ENCODE peak calls at places on chromosomes 12 and 14, in six cellular contexts. One of them, this sample, is unnamed.

GRCh38 chr12:108744021-108744897 is 12.9 kb upstream of the CORO1C start:
- DNase-seq in ovary: no peak
- DNase-seq in heart left ventricle: no peak
- DNase-seq in K562: no peak
- DNase-seq in upper lobe of left lung: peak
- DNase-seq in right lobe of liver: no peak
- DNase-seq in this sample: no peak

GRCh38 chr12:80241576-80242273 is 142.4 kb downstream of the OTOGL start:
- DNase-seq in ovary: no peak
- DNase-seq in upper lobe of left lung: no peak
- DNase-seq in heart left ventricle: no peak
- DNase-seq in K562: no peak
- DNase-seq in right lobe of liver: no peak
- DNase-seq in this sample: no peak

GRCh38 chr12:95003921-95004272 is 400 bp upstream of the NDUFA12 start:
- DNase-seq in ovary: peak
- DNase-seq in K562: no peak
- DNase-seq in right lobe of liver: no peak
- DNase-seq in upper lobe of left lung: no peak
- DNase-seq in heart left ventricle: no peak
- DNase-seq in this sample: no peak

GRCh38 chr12:123478069-123478468 is 20.1 kb downstream of the SNRNP35 start:
- DNase-seq in ovary: no peak
- DNase-seq in upper lobe of left lung: no peak
- DNase-seq in right lobe of liver: no peak
- DNase-seq in K562: no peak
- DNase-seq in heart left ventricle: no peak
- DNase-seq in this sample: no peak

GRCh38 chr12:93122569-93123091 is 193.5 kb upstream of the EEA1 start:
- DNase-seq in right lobe of liver: no peak
- DNase-seq in upper lobe of left lung: peak
- DNase-seq in ovary: no peak
- DNase-seq in K562: no peak
- DNase-seq in heart left ventricle: no peak
- DNase-seq in this sample: no peak

GRCh38 chr14:94681300-94682060 is 69.3 kb downstream of the SERPINA3 start:
- DNase-seq in heart left ventricle: no peak
- DNase-seq in ovary: no peak
- DNase-seq in upper lobe of left lung: peak
- DNase-seq in K562: peak
- DNase-seq in right lobe of liver: peak
- DNase-seq in this sample: no peak

GRCh38 chr12:46473634-46474201 is 101.1 kb upstream of the SLC38A2 start:
- DNase-seq in upper lobe of left lung: peak
- DNase-seq in ovary: peak
- DNase-seq in K562: no peak
- DNase-seq in right lobe of liver: peak
- DNase-seq in heart left ventricle: peak
- DNase-seq in this sample: peak

GRCh38 chr12:106106129-106106566 is 32.6 kb downstream of the NUAK1 start:
- DNase-seq in right lobe of liver: no peak
- DNase-seq in K562: no peak
- DNase-seq in heart left ventricle: no peak
- DNase-seq in upper lobe of left lung: no peak
- DNase-seq in ovary: no peak
- DNase-seq in this sample: no peak

GRCh38 chr14:102949801-102950451 is 27.5 kb downstream of the AMN start:
- DNase-seq in heart left ventricle: no peak
- DNase-seq in ovary: no peak
- DNase-seq in upper lobe of left lung: no peak
- DNase-seq in right lobe of liver: peak
- DNase-seq in K562: no peak
- DNase-seq in this sample: no peak

GRCh38 chr12:92133795-92134637 is 11.6 kb downstream of the BTG1 start:
- DNase-seq in upper lobe of left lung: no peak
- DNase-seq in K562: no peak
- DNase-seq in right lobe of liver: no peak
- DNase-seq in ovary: no peak
- DNase-seq in heart left ventricle: no peak
- DNase-seq in this sample: no peak

GRCh38 chr12:26736563-26737486 is 96.2 kb downstream of the ITPR2 start:
- DNase-seq in heart left ventricle: no peak
- DNase-seq in right lobe of liver: no peak
- DNase-seq in ovary: no peak
- DNase-seq in upper lobe of left lung: no peak
- DNase-seq in K562: no peak
- DNase-seq in this sample: no peak

GRCh38 chr14:104802913-104803184 is 1.9 kb downstream of the ZBTB42 start:
- DNase-seq in right lobe of liver: no peak
- DNase-seq in upper lobe of left lung: no peak
- DNase-seq in ovary: no peak
- DNase-seq in heart left ventricle: no peak
- DNase-seq in K562: no peak
- DNase-seq in this sample: no peak

GRCh38 chr12:47378907-47379306 is 299.1 kb upstream of the AMIGO2 start:
- DNase-seq in heart left ventricle: no peak
- DNase-seq in upper lobe of left lung: no peak
- DNase-seq in right lobe of liver: no peak
- DNase-seq in ovary: no peak
- DNase-seq in K562: no peak
- DNase-seq in this sample: no peak

GRCh38 chr12:8662592-8662991 is at the start of gene MFAP5:
- DNase-seq in upper lobe of left lung: no peak
- DNase-seq in heart left ventricle: no peak
- DNase-seq in ovary: no peak
- DNase-seq in K562: no peak
- DNase-seq in right lobe of liver: no peak
- DNase-seq in this sample: peak

GRCh38 chr12:88633312-88633711 is 53.0 kb upstream of the KITLG start:
- DNase-seq in heart left ventricle: no peak
- DNase-seq in ovary: no peak
- DNase-seq in K562: no peak
- DNase-seq in upper lobe of left lung: no peak
- DNase-seq in right lobe of liver: no peak
- DNase-seq in this sample: no peak

GRCh38 chr14:24342889-24343288 is 3.1 kb upstream of the RIPK3 start:
- DNase-seq in right lobe of liver: no peak
- DNase-seq in heart left ventricle: no peak
- DNase-seq in K562: no peak
- DNase-seq in ovary: no peak
- DNase-seq in upper lobe of left lung: no peak
- DNase-seq in this sample: no peak

GRCh38 chr14:24348186-24348585 is 8.4 kb upstream of the RIPK3 start:
- DNase-seq in right lobe of liver: no peak
- DNase-seq in upper lobe of left lung: no peak
- DNase-seq in heart left ventricle: no peak
- DNase-seq in ovary: no peak
- DNase-seq in K562: no peak
- DNase-seq in this sample: no peak

GRCh38 chr14:24347140-24347539 is 7.3 kb upstream of the RIPK3 start:
- DNase-seq in upper lobe of left lung: no peak
- DNase-seq in ovary: no peak
- DNase-seq in heart left ventricle: no peak
- DNase-seq in right lobe of liver: no peak
- DNase-seq in K562: no peak
- DNase-seq in this sample: no peak

GRCh38 chr14:24340606-24341005 is 815 bp upstream of the RIPK3 start:
- DNase-seq in heart left ventricle: no peak
- DNase-seq in K562: no peak
- DNase-seq in ovary: no peak
- DNase-seq in right lobe of liver: no peak
- DNase-seq in upper lobe of left lung: no peak
- DNase-seq in this sample: no peak

DNA sequence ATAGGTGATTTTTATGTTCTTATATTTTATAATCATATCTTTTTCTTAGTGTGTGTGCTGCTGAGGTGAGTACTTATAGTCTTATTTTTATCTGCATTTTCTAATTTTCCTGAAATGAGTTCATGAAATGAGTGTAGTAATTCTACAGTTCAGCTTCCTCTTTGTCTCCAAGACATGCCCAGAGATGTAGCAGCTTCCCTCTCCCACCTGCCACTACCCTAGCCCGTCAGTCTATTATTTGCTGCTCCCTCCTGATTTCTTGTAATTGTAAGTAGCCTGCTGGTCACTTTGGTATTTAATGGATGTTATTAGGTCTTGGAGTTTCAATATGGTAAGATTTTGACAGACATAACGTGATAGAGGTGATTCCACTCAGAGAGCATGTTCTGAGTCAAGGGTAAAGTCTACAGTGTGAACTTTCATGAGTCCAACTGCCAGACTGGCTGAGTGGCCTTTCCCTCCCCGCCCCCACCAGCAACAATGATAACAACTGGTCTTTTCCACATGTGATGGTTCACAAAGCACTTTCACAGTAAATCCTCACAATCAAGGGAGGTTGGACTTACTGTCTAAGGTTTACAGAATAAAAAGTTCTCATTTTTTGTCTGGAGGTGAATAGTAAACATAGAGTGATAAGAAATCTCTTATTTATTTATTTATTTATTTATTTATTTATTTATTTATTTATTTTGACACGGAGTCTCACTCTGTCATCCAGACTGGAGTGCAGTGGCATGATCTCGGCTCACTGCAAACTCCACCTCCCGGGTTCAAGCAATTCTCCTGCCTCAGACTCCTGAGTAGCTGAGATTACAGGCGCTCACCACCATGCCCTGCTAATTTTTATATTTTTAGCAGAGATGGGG is 4.2 kb upstream of the RIPK3 start:
- DNase-seq in ovary: no peak
- DNase-seq in upper lobe of left lung: no peak
- DNase-seq in K562: no peak
- DNase-seq in right lobe of liver: peak
- DNase-seq in heart left ventricle: no peak
- DNase-seq in this sample: no peak
- TF ChIP-seq POLR2A in ovary: no peak
- TF ChIP-seq POLR2A in upper lobe of left lung: no peak
- TF ChIP-seq POLR2A in K562: no peak
- TF ChIP-seq POLR2A in right lobe of liver: no peak
- TF ChIP-seq POLR2A in heart left ventricle: no peak
- TF ChIP-seq POLR2A in this sample: no peak

GRCh38 chr14:28381656-28382055 is 384.9 kb upstream of the FOXG1 start:
- DNase-seq in heart left ventricle: no peak
- DNase-seq in upper lobe of left lung: no peak
- DNase-seq in ovary: no peak
- DNase-seq in right lobe of liver: no peak
- DNase-seq in K562: no peak
- DNase-seq in this sample: no peak

DNA sequence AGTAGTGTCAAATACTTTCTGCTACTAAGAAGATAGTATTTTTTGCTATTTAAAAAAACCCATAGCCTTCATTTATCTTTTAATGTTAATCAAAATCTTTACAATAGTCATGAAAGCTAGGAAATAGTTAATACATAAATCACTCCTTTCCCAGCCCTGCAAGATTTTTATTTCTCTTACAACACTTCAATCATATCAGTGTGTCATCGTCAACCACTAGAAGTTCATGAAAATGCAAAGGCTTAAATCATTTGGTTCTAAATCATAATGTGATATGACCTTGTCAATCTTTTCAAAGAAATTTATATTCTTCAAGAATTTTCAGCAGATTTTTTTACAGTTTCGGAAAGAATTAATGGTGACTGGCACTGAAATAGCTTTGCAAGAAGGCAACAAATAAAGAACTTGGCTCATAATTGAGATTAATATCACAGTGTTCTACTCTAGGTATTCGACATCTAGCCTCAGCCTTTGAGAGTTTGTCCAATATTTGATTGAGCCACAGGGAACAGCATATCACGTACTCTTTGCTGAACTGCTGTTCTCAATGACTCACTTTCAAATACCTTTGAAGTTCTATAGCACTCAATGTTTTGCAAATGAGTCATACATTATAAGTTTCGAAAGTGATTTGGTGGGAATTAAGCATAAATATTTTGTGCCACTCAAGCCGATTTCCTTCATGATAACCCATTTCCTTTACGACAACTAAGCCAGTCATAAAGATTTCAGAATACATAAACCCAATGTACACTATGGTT is 383.9 kb upstream of the FOXG1 start:
- DNase-seq in upper lobe of left lung: no peak
- DNase-seq in right lobe of liver: no peak
- DNase-seq in ovary: no peak
- DNase-seq in K562: no peak
- DNase-seq in heart left ventricle: no peak
- DNase-seq in this sample: no peak
- H3K27ac ChIP-seq in upper lobe of left lung: no peak
- H3K27ac ChIP-seq in right lobe of liver: no peak
- H3K27ac ChIP-seq in ovary: no peak
- H3K27ac ChIP-seq in K562: no peak
- H3K27ac ChIP-seq in heart left ventricle: no peak
- H3K27ac ChIP-seq in this sample: no peak

GRCh38 chr14:91253795-91254323 is 9.4 kb upstream of the GPR68 start:
- DNase-seq in heart left ventricle: no peak
- DNase-seq in upper lobe of left lung: no peak
- DNase-seq in ovary: no peak
- DNase-seq in right lobe of liver: no peak
- DNase-seq in K562: no peak
- DNase-seq in this sample: no peak

GRCh38 chr14:91254456-91254855 is 10.0 kb upstream of the GPR68 start:
- DNase-seq in K562: no peak
- DNase-seq in ovary: no peak
- DNase-seq in heart left ventricle: no peak
- DNase-seq in right lobe of liver: no peak
- DNase-seq in upper lobe of left lung: no peak
- DNase-seq in this sample: no peak

GRCh38 chr14:91255026-91255695 is 10.7 kb upstream of the GPR68 start:
- DNase-seq in upper lobe of left lung: no peak
- DNase-seq in K562: no peak
- DNase-seq in right lobe of liver: no peak
- DNase-seq in heart left ventricle: no peak
- DNase-seq in ovary: no peak
- DNase-seq in this sample: no peak

GRCh38 chr14:91250912-91251311 is 6.4 kb upstream of the GPR68 start:
- DNase-seq in upper lobe of left lung: no peak
- DNase-seq in K562: no peak
- DNase-seq in ovary: no peak
- DNase-seq in heart left ventricle: no peak
- DNase-seq in right lobe of liver: no peak
- DNase-seq in this sample: no peak

GRCh38 chr14:91252901-91253794 is 8.6 kb upstream of the GPR68 start:
- DNase-seq in ovary: peak
- DNase-seq in K562: peak
- DNase-seq in upper lobe of left lung: peak
- DNase-seq in heart left ventricle: peak
- DNase-seq in right lobe of liver: peak
- DNase-seq in this sample: no peak
- TF ChIP-seq POLR2A in ovary: no peak
- TF ChIP-seq POLR2A in K562: no peak
- TF ChIP-seq POLR2A in upper lobe of left lung: no peak
- TF ChIP-seq POLR2A in heart left ventricle: no peak
- TF ChIP-seq POLR2A in right lobe of liver: no peak
- TF ChIP-seq POLR2A in this sample: no peak

DNA sequence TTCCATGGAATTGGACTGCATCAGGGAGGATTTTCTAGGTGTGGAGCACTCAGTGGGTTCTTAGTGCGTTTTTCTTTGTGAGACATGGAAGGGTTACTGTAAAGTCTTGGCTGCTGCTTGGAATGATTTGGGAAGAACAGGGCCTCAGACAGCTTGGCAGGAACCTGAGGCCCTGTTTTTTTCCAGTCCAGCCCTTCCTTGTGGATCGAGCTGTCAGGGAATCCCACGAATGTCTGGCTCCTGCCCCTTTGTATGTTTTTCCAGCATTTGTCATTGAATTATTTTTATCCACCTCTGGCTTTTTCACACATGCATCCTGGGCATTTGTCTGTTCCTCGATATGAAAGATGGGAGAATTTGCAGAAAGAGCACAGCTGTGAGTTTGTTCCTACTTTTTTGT is 158.5 kb downstream of the TGFB3 start:
- DNase-seq in ovary: no peak
- DNase-seq in heart left ventricle: no peak
- DNase-seq in right lobe of liver: no peak
- DNase-seq in upper lobe of left lung: no peak
- DNase-seq in K562: no peak
- DNase-seq in this sample: no peak
- H3K27ac ChIP-seq in ovary: no peak
- H3K27ac ChIP-seq in heart left ventricle: no peak
- H3K27ac ChIP-seq in right lobe of liver: no peak
- H3K27ac ChIP-seq in upper lobe of left lung: no peak
- H3K27ac ChIP-seq in K562: no peak
- H3K27ac ChIP-seq in this sample: no peak

This sample was measured in gastrocnemius medialis.